ENCODE peak calls at places on chromosomes 1 and 21, in six cellular contexts. I is pancreas; X is activated CD4-positive, alpha-beta T cell treated with anti-CD3 and anti-CD28 coated beads for 24 hours; K is activated T-helper 1 cell treated with anti-CD3 and anti-CD28 coated beads, Interleukin-12 subunit alpha, Interleukin-12 subunit beta, Interleukin-2, Interleukin-4 antibody, amounts not matched to agents 30 ng/mL and 10 ng/mL and 1 ng/mL, durations not matched to agents 14 hours and 24 hours and 36 hours; C is caudate nucleus; H is mesenteric fat pad. D is an unnamed sample.

GRCh38 chr1:76595024-76595423 is 272.3 kb upstream of the ST6GALNAC5 start:
- DNase-seq in I (no peak), X (no peak), K (no peak), C (no peak), H (no peak), D (no peak)

GRCh38 chr1:203440780-203441179 is 34.8 kb upstream of the PRELP start:
- DNase-seq in I (peak), X (no peak), K (no peak), C (no peak), H (no peak), D (peak)

GRCh38 chr1:19577001-19577400 is 67.1 kb upstream of the NBL1 start:
- DNase-seq in I (no peak), X (no peak), K (no peak), C (no peak), H (no peak), D (no peak)

GRCh38 chr1:47317841-47318240 is 3.9 kb upstream of the STIL start:
- DNase-seq in I (no peak), X (no peak), K (no peak), C (no peak), H (no peak), D (no peak)

GRCh38 chr21:39610705-39611104 is 2.0 kb upstream of the B3GALT5 start:
- DNase-seq in I (peak), X (no peak), K (no peak), C (no peak), H (no peak), D (no peak)

GRCh38 chr1:45545019-45545493 is 5.6 kb upstream of the AKR1A1 start:
- DNase-seq in I (no peak), X (no peak), K (no peak), C (no peak), H (no peak), D (no peak)

GRCh38 chr21:45464309-45464708 is 59.3 kb downstream of the COL18A1 start:
- DNase-seq in I (no peak), X (no peak), K (no peak), C (no peak), H (no peak), D (no peak)

GRCh38 chr1:172905452-172905851 is 145.3 kb downstream of the TNFSF18 start:
- DNase-seq in I (no peak), X (no peak), K (no peak), C (no peak), H (no peak), D (no peak)

GRCh38 chr1:206633708-206634121 is 1.6 kb upstream of the DYRK3 start:
- DNase-seq in I (no peak), X (no peak), K (no peak), C (no peak), H (no peak), D (no peak)

GRCh38 chr1:2414297-2414958 is 2.1 kb upstream of the PEX10 start:
- DNase-seq in I (peak), X (peak), K (peak), C (peak), H (no peak), D (peak)

GRCh38 chr1:34549199-34549598 is 205.6 kb upstream of the GJB5 start:
- DNase-seq in I (no peak), X (no peak), K (no peak), C (no peak), H (no peak), D (no peak)

GRCh38 chr1:157770442-157771043 is 6.4 kb downstream of the FCRL2 start:
- DNase-seq in I (no peak), X (no peak), K (no peak), C (no peak), H (no peak), D (no peak)

GRCh38 chr21:20882462-20883415 is 115.5 kb upstream of the NCAM2 start:
- DNase-seq in I (peak), X (no peak), K (no peak), C (no peak), H (no peak), D (no peak)

GRCh38 chr1:226026833-226027232 is 27.7 kb upstream of the SDE2 start:
- DNase-seq in I (no peak), X (no peak), K (no peak), C (no peak), H (no peak), D (no peak)

GRCh38 chr1:11804666-11805453 is 904 bp downstream of the MTHFR start:
- DNase-seq in I (peak), X (no peak), K (no peak), C (no peak), H (no peak), D (no peak)

GRCh38 chr1:24139846-24140425 is 3.0 kb downstream of the IL22RA1 start:
- DNase-seq in I (peak), X (no peak), K (no peak), C (no peak), H (no peak), D (no peak)

GRCh38 chr1:182993746-182994145 is 29.5 kb upstream of the LAMC1 start:
- DNase-seq in I (no peak), X (no peak), K (no peak), C (no peak), H (no peak), D (no peak)

GRCh38 chr1:156070523-156070922 is 9.6 kb downstream of the RAB25 start:
- DNase-seq in I (no peak), X (no peak), K (no peak), C (no peak), H (no peak), D (no peak)

GRCh38 chr1:19695772-19696171 is 31.1 kb downstream of the HTR6 start:
- DNase-seq in I (no peak), X (no peak), K (no peak), C (no peak), H (no peak), D (no peak)

GRCh38 chr1:79472067-79472656 is 465.6 kb upstream of the ADGRL4 start:
- DNase-seq in I (no peak), X (no peak), K (no peak), C (no peak), H (no peak), D (no peak)

GRCh38 chr1:85581802-85582686 is 1.5 kb downstream of the CCN1 start:
- DNase-seq in I (no peak), X (no peak), K (no peak), C (no peak), H (no peak), D (no peak)

GRCh38 chr1:31575373-31576140 is 758 bp upstream of the TINAGL1 start:
- DNase-seq in I (peak), X (no peak), K (no peak), C (no peak), H (peak), D (peak)

D was measured in right atrium auricular region.